ENCODE peak calls at places on chromosomes 11 and 22, in nine cellular contexts. N is psoas muscle; U is naive thymus-derived CD4-positive, alpha-beta T cell; G is heart right ventricle; Y is neuronal stem cell; Z is ovary; F is spleen; T is body of pancreas; L is right lobe of liver. W is an unnamed sample.

GRCh38 chr22:30474121-30474520 is 2.3 kb upstream of the SEC14L3 start:
- DNase-seq in N (no peak), U (no peak), G (no peak), Y (no peak), Z (no peak), F (no peak), T (no peak), L (no peak), W (no peak)

GRCh38 chr22:26428515-26429457 is at the start of gene ASPHD2:
- DNase-seq in N (peak; percentile 69), U (peak; percentile 85), G (peak; percentile 54), Y (peak; percentile 70), Z (peak; percentile 75), F (peak; percentile 93), T (peak; percentile 50), L (no peak), W (peak; percentile 72)

GRCh38 chr11:75966546-75967287 is 151.7 kb downstream of the UVRAG start:
- DNase-seq in N (no peak), U (no peak), G (no peak), Y (no peak), Z (no peak), F (no peak), T (no peak), L (no peak), W (no peak)

GRCh38 chr22:33853200-33854097 is 66.8 kb downstream of the LARGE1 start:
- DNase-seq in N (peak; percentile 71), U (no peak), G (peak; percentile 63), Y (no peak), Z (peak; percentile 47), F (peak; percentile 84), T (peak; percentile 79), L (peak; percentile 80), W (peak; percentile 55)

GRCh38 chr11:114375052-114375451 is 25.3 kb downstream of the C11orf71 start:
- DNase-seq in N (no peak), U (no peak), G (no peak), Y (no peak), Z (no peak), F (no peak), T (no peak), L (no peak), W (no peak)

GRCh38 chr11:113174862-113175261 is 139.5 kb upstream of the TTC12 start:
- DNase-seq in N (no peak), U (no peak), G (no peak), Y (no peak), Z (no peak), F (no peak), T (no peak), L (no peak), W (no peak)

GRCh38 chr11:35963911-35964310 is 20.0 kb downstream of the LDLRAD3 start:
- DNase-seq in N (no peak), U (no peak), G (no peak), Y (no peak), Z (no peak), F (no peak), T (no peak), L (no peak), W (no peak)

GRCh38 chr22:42773161-42773560 is 52.5 kb upstream of the A4GALT start:
- DNase-seq in N (no peak), U (no peak), G (peak; percentile 38), Y (no peak), Z (no peak), F (no peak), T (no peak), L (no peak), W (no peak)

GRCh38 chr11:107276057-107276456 is 181.6 kb downstream of the CWF19L2 start:
- DNase-seq in N (no peak), U (no peak), G (no peak), Y (no peak), Z (no peak), F (no peak), T (no peak), L (no peak), W (no peak)

GRCh38 chr11:96506041-96506440 is 116.2 kb downstream of the JRKL start:
- DNase-seq in N (no peak), U (no peak), G (no peak), Y (no peak), Z (no peak), F (no peak), T (no peak), L (no peak), W (no peak)

GRCh38 chr11:41522899-41523672 is 63.6 kb upstream of the LRRC4C start:
- DNase-seq in N (no peak), U (no peak), G (no peak), Y (no peak), Z (no peak), F (no peak), T (no peak), L (no peak), W (no peak)

GRCh38 chr11:65778431-65778900 is 2.3 kb downstream of the AP5B1 start:
- DNase-seq in N (no peak), U (no peak), G (no peak), Y (no peak), Z (no peak), F (no peak), T (no peak), L (no peak), W (peak; percentile 1)

GRCh38 chr11:65779919-65780769 is 632 bp downstream of the AP5B1 start:
- DNase-seq in N (peak; percentile 89), U (peak; percentile 72), G (peak; percentile 82), Y (peak; percentile 62), Z (peak; percentile 71), F (peak; percentile 96), T (peak; percentile 85), L (peak; percentile 83), W (peak; percentile 67)

GRCh38 chr11:65777821-65778361 is 2.9 kb downstream of the AP5B1 start:
- DNase-seq in N (no peak), U (no peak), G (no peak), Y (no peak), Z (no peak), F (peak; percentile 78), T (no peak), L (peak; percentile 71), W (no peak)

GRCh38 chr11:65779669-65779918 is 1.2 kb downstream of the AP5B1 start:
- DNase-seq in N (no peak), U (no peak), G (no peak), Y (no peak), Z (peak; percentile 31), F (no peak), T (no peak), L (no peak), W (no peak)

DNA sequence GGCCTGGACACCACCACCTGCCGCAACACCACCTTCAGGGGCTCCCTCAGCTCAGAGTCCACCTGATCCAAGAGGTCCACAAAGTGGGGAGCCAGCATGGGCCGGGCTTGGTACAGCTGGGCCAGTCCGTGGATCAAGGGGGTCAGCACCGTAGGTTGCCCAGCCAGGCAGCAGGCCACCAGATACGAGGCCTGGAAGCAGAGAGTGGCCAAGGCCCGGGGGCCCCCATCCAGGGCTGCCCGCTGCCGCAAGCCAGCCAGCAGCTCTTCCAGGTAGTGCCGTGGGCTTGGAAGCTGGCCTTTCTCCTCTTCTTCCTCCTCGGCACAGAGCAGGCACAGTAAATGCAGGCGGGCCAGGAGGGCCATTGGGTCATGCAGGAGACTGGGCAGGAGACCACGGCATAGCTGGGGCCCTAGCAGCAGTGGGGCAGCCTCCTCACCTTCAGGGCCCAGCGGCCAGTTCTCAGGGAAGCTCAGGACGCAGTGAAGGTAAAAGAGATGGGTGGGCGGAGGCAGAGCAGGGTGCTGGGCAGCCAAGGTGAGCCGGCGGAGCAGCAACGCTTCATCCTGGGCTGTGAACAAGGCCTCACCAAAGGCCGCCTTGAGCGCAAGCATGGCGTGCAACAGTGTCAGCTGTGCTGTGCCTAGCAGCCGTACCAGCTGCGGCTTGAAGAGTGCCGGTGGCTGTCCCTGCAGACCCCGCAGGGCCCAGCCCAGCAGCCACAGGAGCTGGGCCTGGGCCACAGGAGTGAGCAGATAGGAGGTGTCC is 1.7 kb downstream of the AP5B1 start:
- DNase-seq in N (no peak), U (no peak), G (no peak), Y (no peak), Z (no peak), F (peak; percentile 79), T (no peak), L (peak; percentile 52), W (peak; percentile 8)
- H3K4me3 ChIP-seq in N (peak overlapping the region; percentile 96), U (peak overlapping the region; percentile 74), G (peak overlapping the region; percentile 90), Y (peak overlapping the region; percentile 54), Z (no peak overlapping the region), F (peak overlapping the region; percentile 60), T (peak overlapping the region; percentile 87), L (peak overlapping the region; percentile 83), W (peak overlapping the region; percentile 86)

GRCh38 chr11:72776117-72776843 is 17.6 kb downstream of the STARD10 start:
- DNase-seq in N (no peak), U (no peak), G (no peak), Y (no peak), Z (no peak), F (no peak), T (no peak), L (peak; percentile 50), W (no peak)

GRCh38 chr11:72773696-72774095 is 20.2 kb downstream of the STARD10 start:
- DNase-seq in N (no peak), U (no peak), G (no peak), Y (no peak), Z (no peak), F (no peak), T (no peak), L (no peak), W (no peak)

GRCh38 chr11:72776844-72777754 is 16.7 kb downstream of the STARD10 start:
- DNase-seq in N (no peak), U (no peak), G (peak; percentile 67), Y (no peak), Z (no peak), F (peak; percentile 88), T (peak; percentile 86), L (peak; percentile 93), W (peak; percentile 75)

GRCh38 chr11:72774499-72774898 is 19.3 kb downstream of the STARD10 start:
- DNase-seq in N (no peak), U (no peak), G (no peak), Y (no peak), Z (no peak), F (no peak), T (no peak), L (peak; percentile 56), W (no peak)

GRCh38 chr11:72775288-72776110 is 18.3 kb downstream of the STARD10 start:
- DNase-seq in N (no peak), U (no peak), G (no peak), Y (no peak), Z (no peak), F (no peak), T (no peak), L (peak; percentile 47), W (no peak)
- H3K27ac ChIP-seq in N (no peak overlapping the region), U (no peak overlapping the region), G (no peak overlapping the region), Y (no peak overlapping the region), Z (no peak overlapping the region), F (peak overlapping the region; percentile 61), T (peak overlapping the region; percentile 93), L (peak overlapping the region; percentile 74), W (no peak overlapping the region)

DNA sequence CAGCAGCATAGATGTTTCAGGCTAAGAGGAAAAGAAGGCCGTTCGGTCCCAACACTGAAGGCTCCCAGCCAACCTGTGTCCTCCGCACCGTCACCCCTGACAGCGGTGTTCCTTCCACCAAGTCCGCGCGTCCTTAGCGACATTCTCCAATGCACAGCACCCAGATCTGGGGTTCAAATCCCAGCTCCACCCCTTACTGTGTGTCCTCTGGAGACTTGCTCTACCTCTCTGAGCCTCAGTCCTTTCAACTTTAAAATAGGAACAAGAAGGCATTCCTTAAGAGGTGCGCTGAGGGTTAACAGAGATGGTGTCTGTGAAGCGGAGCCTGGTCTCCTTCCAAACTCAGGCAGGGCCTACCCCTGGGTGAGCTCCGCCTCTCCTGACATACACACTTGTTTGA is 224.0 kb downstream of the MN1 start:
- DNase-seq in N (no peak), U (no peak), G (no peak), Y (no peak), Z (no peak), F (peak; percentile 45), T (no peak), L (no peak), W (no peak)
- H3K4me3 ChIP-seq in N (no peak overlapping the region), U (no peak overlapping the region), G (no peak overlapping the region), Y (no peak overlapping the region), Z (no peak overlapping the region), F (no peak overlapping the region), T (no peak overlapping the region), L (no peak overlapping the region), W (no peak overlapping the region)

GRCh38 chr11:91075032-91075695 is 852.3 kb upstream of the CHORDC1 start:
- DNase-seq in N (no peak), U (no peak), G (no peak), Y (no peak), Z (no peak), F (no peak), T (no peak), L (no peak), W (no peak)
- H3K27ac ChIP-seq in N (no peak overlapping the region), U (no peak overlapping the region), G (no peak overlapping the region), Y (no peak overlapping the region), Z (no peak overlapping the region), F (no peak overlapping the region), T (no peak overlapping the region), L (no peak overlapping the region), W (no peak overlapping the region)

W was measured in dorsolateral prefrontal cortex.